ENCODE peak calls at places on chromosome 9, in nine cellular contexts. X is erythroblast; Y is stimulated activated CD8-positive, alpha-beta memory T cell treated with anti-CD3 and anti-CD28 coated beads, Interleukin-7, amount 100 ng/mL, for 1 hour; T is anterior cingulate cortex; G is ACHN; E is NCI-H446 treated with DMSO at 0.1 percent for 48 hours; H is left cardiac atrium; K is lung microvascular endothelial cell; O is epithelial cell of esophagus. Q is an unnamed sample.

GRCh38 chr9:121299125-121299466 is 31.1 kb downstream of the GSN start:
- DNase-seq in T (no peak), K (no peak), G (no peak), O (no peak), E (no peak), Y (no peak), X (no peak), H (no peak), Q (no peak)

GRCh38 chr9:106800691-106801090 is 62.3 kb upstream of the ZNF462 start:
- DNase-seq in Y (no peak), X (no peak), G (no peak), E (no peak), H (no peak), O (no peak), T (no peak), K (no peak), Q (no peak)

GRCh38 chr9:135574943-135575342 is 13.4 kb downstream of the PAEP start:
- DNase-seq in X (no peak), G (no peak), T (no peak), E (no peak), Y (no peak), K (no peak), O (no peak), H (no peak), Q (no peak)

GRCh38 chr9:96777539-96777864 is 385 bp downstream of the ZNF510 start:
- DNase-seq in T (no peak), H (no peak), X (no peak), Y (no peak), K (no peak), O (no peak), E (no peak), G (no peak), Q (no peak)

GRCh38 chr9:27483576-27483975 is 40.5 kb upstream of the IFNK start:
- DNase-seq in K (no peak), E (no peak), H (no peak), Y (no peak), T (no peak), X (no peak), G (no peak), O (no peak), Q (no peak)

GRCh38 chr9:89442981-89443817 is 54.7 kb downstream of the SEMA4D start:
- DNase-seq in K (no peak), O (no peak), G (peak; percentile 5), H (no peak), E (no peak), T (no peak), X (no peak), Y (no peak), Q (no peak)

GRCh38 chr9:94591876-94592275 is 1.7 kb downstream of the FBP2 start:
- DNase-seq in E (no peak), G (no peak), O (no peak), H (no peak), T (no peak), X (no peak), Y (no peak), K (no peak), Q (no peak)

GRCh38 chr9:93076101-93076791 is 17.7 kb downstream of the SUSD3 start:
- DNase-seq in G (no peak), H (no peak), X (no peak), O (no peak), Y (no peak), T (no peak), E (no peak), K (no peak), Q (no peak)

GRCh38 chr9:137168575-137168906 is 1.3 kb downstream of the LRRC26 start:
- DNase-seq in K (no peak), T (peak; percentile 48), X (no peak), E (no peak), G (no peak), H (no peak), O (no peak), Y (no peak), Q (no peak)

GRCh38 chr9:110192531-110193326 is 15.2 kb downstream of the C9orf152 start:
- DNase-seq in G (no peak), Y (no peak), K (no peak), X (no peak), T (no peak), E (no peak), H (no peak), O (no peak), Q (no peak)

GRCh38 chr9:15416880-15417279 is 5.8 kb upstream of the SNAPC3 start:
- DNase-seq in X (peak; percentile 50), G (peak; percentile 31), H (no peak), O (peak; percentile 77), K (peak; percentile 45), E (no peak), T (no peak), Y (no peak), Q (no peak)

GRCh38 chr9:105248691-105249090 is 4.2 kb downstream of the SLC44A1 start:
- DNase-seq in T (no peak), O (no peak), E (no peak), Y (no peak), G (no peak), H (no peak), K (no peak), X (no peak), Q (no peak)